ENCODE peak calls at places on chromosomes 16 and 17, in nine cellular contexts. I is left ventricle myocardium inferior, Z is AG04450, O is NCI-H345, J is NCI-H1105, C is right atrium auricular region, K is HCEC 1CT, R is AG09309, X is HCT116. E is an unnamed sample.

GRCh38 chr17:34703533-34703932 is 124.2 kb downstream of the TMEM132E start:
- DNase-seq in R (no peak), K (no peak), X (no peak), J (no peak), I (peak), C (no peak), O (no peak), Z (peak), E (no peak)

GRCh38 chr16:81535679-81536360 is 91.2 kb downstream of the CMIP start:
- DNase-seq in Z (no peak), K (no peak), R (no peak), O (no peak), I (no peak), X (no peak), J (no peak), C (no peak), E (no peak)

GRCh38 chr17:17729620-17730249 is 48.5 kb downstream of the RAI1 start:
- DNase-seq in O (peak), K (no peak), C (no peak), R (no peak), Z (no peak), I (no peak), X (peak), J (peak), E (no peak)

GRCh38 chr17:31252741-31253140 is 44.3 kb downstream of the OMG start:
- DNase-seq in Z (no peak), K (no peak), O (no peak), R (no peak), X (no peak), C (no peak), I (no peak), J (no peak), E (no peak)

GRCh38 chr17:78915872-78916632 is 9.1 kb downstream of the TIMP2 start:
- DNase-seq in I (peak), C (peak), O (peak), J (no peak), X (peak), K (peak), Z (no peak), R (no peak), E (no peak)

GRCh38 chr17:76053230-76054111 is 18.8 kb downstream of the SRP68 start:
- DNase-seq in R (no peak), C (no peak), I (no peak), K (peak), X (peak), O (no peak), Z (peak), J (no peak), E (no peak)

GRCh38 chr16:20774703-20775362 is 11.0 kb downstream of the ACSM3 start:
- DNase-seq in C (no peak), X (peak), R (no peak), K (peak), J (no peak), I (peak), Z (peak), O (no peak), E (peak)

GRCh38 chr16:80366023-80366422 is 174.8 kb upstream of the DYNLRB2 start:
- DNase-seq in Z (no peak), I (no peak), J (no peak), K (no peak), C (no peak), X (no peak), R (no peak), O (no peak), E (no peak)

GRCh38 chr16:49961087-49961486 is 63.9 kb upstream of the CNEP1R1 start:
- DNase-seq in O (no peak), C (no peak), X (no peak), K (no peak), I (no peak), Z (no peak), J (peak), R (peak), E (peak)

GRCh38 chr16:77213542-77214108 is 14.4 kb downstream of the SYCE1L start:
- DNase-seq in I (no peak), J (no peak), X (peak), Z (peak), O (peak), R (peak), C (peak), K (peak), E (peak)

GRCh38 chr17:17381438-17382059 is 78.4 kb downstream of the NT5M start:
- DNase-seq in Z (no peak), I (no peak), K (no peak), O (no peak), J (no peak), C (no peak), R (no peak), X (no peak), E (no peak)

GRCh38 chr17:83046759-83047478 is 32.5 kb upstream of the METRNL start:
- DNase-seq in K (no peak), I (no peak), C (no peak), O (no peak), Z (no peak), R (no peak), J (no peak), X (no peak), E (no peak)

GRCh38 chr17:72481572-72481971 is 360.8 kb downstream of the SOX9 start:
- DNase-seq in I (no peak), Z (no peak), K (no peak), C (no peak), J (no peak), R (no peak), X (no peak), O (no peak), E (no peak)

GRCh38 chr16:76278976-76279375 is 1.8 kb downstream of the CNTNAP4 start:
- DNase-seq in O (no peak), J (no peak), K (no peak), Z (no peak), C (no peak), X (no peak), R (no peak), I (no peak), E (no peak)

GRCh38 chr17:8137645-8138342 is 13.9 kb upstream of the HES7 start:
- DNase-seq in Z (no peak), X (no peak), O (no peak), C (no peak), J (no peak), I (no peak), R (no peak), K (no peak), E (no peak)

GRCh38 chr17:64118452-64118979 is 11.4 kb downstream of the ERN1 start:
- DNase-seq in R (no peak), I (peak), Z (no peak), K (no peak), X (no peak), C (peak), O (peak), J (peak), E (no peak)

GRCh38 chr16:1311738-1312458 is 2.5 kb downstream of the UBE2I start:
- DNase-seq in X (no peak), I (peak), Z (no peak), R (no peak), J (no peak), K (no peak), O (no peak), C (no peak), E (no peak)

GRCh38 chr17:19651461-19652238 is 3.1 kb downstream of the ALDH3A2 start:
- DNase-seq in X (no peak), R (no peak), K (no peak), I (no peak), J (no peak), Z (no peak), C (no peak), O (no peak), E (no peak)

GRCh38 chr17:75094871-75095399 is 7.2 kb downstream of the SLC16A5 start:
- DNase-seq in C (no peak), K (no peak), X (no peak), I (no peak), R (no peak), O (no peak), J (no peak), Z (no peak), E (no peak)

GRCh38 chr16:85506358-85506911 is 106.7 kb upstream of the GSE1 start:
- DNase-seq in O (no peak), J (no peak), I (no peak), Z (no peak), C (no peak), K (no peak), X (no peak), R (no peak), E (no peak)

GRCh38 chr16:8894736-8895334 is 12.7 kb downstream of the LITAFD start:
- DNase-seq in R (no peak), O (no peak), X (no peak), K (no peak), I (no peak), Z (no peak), J (no peak), C (no peak), E (no peak)

GRCh38 chr17:79072544-79072943 is 2.1 kb upstream of the ENGASE start:
- DNase-seq in X (no peak), C (no peak), J (no peak), K (no peak), I (no peak), R (no peak), O (no peak), Z (no peak), E (no peak)

GRCh38 chr16:28133666-28134065 is 70.2 kb upstream of the GSG1L start:
- DNase-seq in X (no peak), Z (no peak), R (no peak), O (no peak), J (no peak), I (no peak), K (no peak), C (no peak), E (no peak)

GRCh38 chr16:5678371-5678770 is 580.8 kb upstream of the EEF2KMT start:
- DNase-seq in I (no peak), C (no peak), K (no peak), J (no peak), O (no peak), X (no peak), R (no peak), Z (no peak), E (no peak)

GRCh38 chr17:40472733-40473452 is 28.5 kb downstream of the TNS4 start:
- DNase-seq in R (no peak), K (no peak), I (no peak), C (no peak), Z (no peak), X (no peak), O (no peak), J (no peak), E (no peak)

GRCh38 chr17:10034719-10035475 is 129.8 kb upstream of the RCVRN start:
- DNase-seq in X (no peak), I (no peak), O (no peak), J (no peak), R (no peak), Z (no peak), K (no peak), C (no peak), E (no peak)

GRCh38 chr16:55082594-55082982 is 151.9 kb downstream of the IRX5 start:
- DNase-seq in X (no peak), K (no peak), C (no peak), Z (no peak), R (no peak), J (no peak), I (no peak), O (no peak), E (no peak)

GRCh38 chr17:29723283-29724047 is 100.8 kb upstream of the CORO6 start:
- DNase-seq in Z (no peak), I (no peak), J (no peak), O (no peak), R (no peak), K (no peak), C (no peak), X (no peak), E (no peak)

GRCh38 chr17:81412490-81413093 is 17.3 kb downstream of the BAHCC1 start:
- DNase-seq in R (no peak), O (no peak), K (no peak), J (no peak), X (no peak), Z (no peak), I (peak), C (no peak), E (no peak)

GRCh38 chr17:76797441-76797840 is 59.5 kb downstream of the MFSD11 start:
- DNase-seq in Z (no peak), I (no peak), J (no peak), K (no peak), O (no peak), C (no peak), R (no peak), X (no peak), E (no peak)

GRCh38 chr17:37089998-37090397 is 141.2 kb downstream of the AATF start:
- DNase-seq in R (no peak), J (no peak), K (no peak), O (no peak), X (no peak), I (no peak), C (no peak), Z (no peak), E (no peak)